ENCODE peak calls at places on chromosomes 11 and 22, in six cellular contexts. S is effector CD8-positive, alpha-beta T cell; Q is SK-N-SH; K is SK-N-DZ; E is lung; B is epithelial cell of proximal tubule. R is an unnamed sample.

GRCh38 chr22:38828191-38828590 is 15.6 kb downstream of the NPTXR start:
- DNase-seq in S (no peak), K (no peak), B (no peak), E (no peak), Q (no peak), R (no peak)

GRCh38 chr11:126153999-126154398 is 57.5 kb downstream of the RPUSD4 start:
- DNase-seq in B (peak), S (no peak), E (no peak), Q (no peak), K (no peak), R (no peak)

GRCh38 chr11:86197448-86197847 is 47.1 kb upstream of the EED start:
- DNase-seq in B (no peak), Q (no peak), E (no peak), K (no peak), S (no peak), R (no peak)

GRCh38 chr11:115363426-115363825 is 140.8 kb downstream of the CADM1 start:
- DNase-seq in Q (no peak), S (no peak), K (no peak), B (peak), E (no peak), R (no peak)

GRCh38 chr11:45048870-45049825 is 97.3 kb upstream of the PRDM11 start:
- DNase-seq in K (peak), Q (peak), E (no peak), B (no peak), S (no peak), R (no peak)

GRCh38 chr22:31951201-31952093 is 7.1 kb downstream of the YWHAH start:
- DNase-seq in B (no peak), S (no peak), E (no peak), K (no peak), Q (no peak), R (no peak)

GRCh38 chr11:58394195-58394594 is 12.5 kb downstream of the OR5B3 start:
- DNase-seq in Q (no peak), E (no peak), K (no peak), S (no peak), B (peak), R (peak)

GRCh38 chr22:37274380-37274862 is 7.9 kb upstream of the CYTH4 start:
- DNase-seq in E (no peak), K (no peak), B (no peak), S (no peak), Q (no peak), R (no peak)

GRCh38 chr22:49209452-49210195 is 618.0 kb downstream of the BRD1 start:
- DNase-seq in S (no peak), K (peak), E (no peak), B (no peak), Q (peak), R (no peak)

GRCh38 chr11:111303476-111303875 is 5.1 kb downstream of the POU2AF3 start:
- DNase-seq in E (peak), S (no peak), K (no peak), B (no peak), Q (no peak), R (no peak)

GRCh38 chr11:69700278-69701140 is 3.3 kb downstream of the FGF19 start:
- DNase-seq in K (peak), E (peak), Q (peak), B (no peak), S (no peak), R (no peak)

GRCh38 chr11:9137293-9138132 is 46.1 kb upstream of the SCUBE2 start:
- DNase-seq in S (peak), K (peak), Q (peak), E (peak), B (no peak), R (no peak)

GRCh38 chr11:57406337-57406904 is 16.0 kb upstream of the PRG2 start:
- DNase-seq in S (no peak), E (no peak), K (no peak), B (peak), Q (no peak), R (peak)